ENCODE peak calls at places on chromosome 10, in eight cellular contexts. T, W, O, R, G, A, B and D are unnamed samples.

GRCh38 chr10:51311232-51311631 is 236.9 kb downstream of the PRKG1 start:
- DNase-seq in O (no peak), B (peak), A (peak), R (no peak), W (no peak), G (no peak), T (no peak), D (no peak)

GRCh38 chr10:73883553-73883952 is 9.2 kb upstream of the CAMK2G start:
- DNase-seq in B (no peak), O (no peak), T (no peak), W (no peak), A (peak), R (no peak), G (no peak), D (no peak)

GRCh38 chr10:42734537-42734936 is 48.1 kb upstream of the BMS1 start:
- DNase-seq in O (no peak), T (no peak), R (no peak), W (no peak), B (peak), G (no peak), A (no peak), D (no peak)

GRCh38 chr10:69321037-69321715 is 42.9 kb downstream of the HK1 start:
- DNase-seq in A (no peak), O (no peak), W (no peak), T (no peak), G (no peak), R (no peak), B (no peak), D (no peak)

GRCh38 chr10:44993922-44994751 is 6.6 kb upstream of the ZNF22 start:
- DNase-seq in G (peak), O (no peak), R (no peak), B (peak), A (no peak), W (peak), T (no peak), D (no peak)

GRCh38 chr10:63976538-63976937 is 455.3 kb downstream of the REEP3 start:
- DNase-seq in R (peak), O (no peak), B (peak), A (peak), G (peak), T (no peak), W (peak), D (peak)

GRCh38 chr10:28897617-28898464 is 220.5 kb downstream of the BAMBI start:
- DNase-seq in G (no peak), T (no peak), A (no peak), B (no peak), O (peak), R (no peak), W (no peak), D (no peak)

GRCh38 chr10:125363776-125364175 is 203.4 kb upstream of the CTBP2 start:
- DNase-seq in O (no peak), A (no peak), B (no peak), T (no peak), R (no peak), W (no peak), G (no peak), D (no peak)

GRCh38 chr10:79132681-79133381 is 64.1 kb downstream of the ZMIZ1 start:
- DNase-seq in T (no peak), R (no peak), A (no peak), B (no peak), W (no peak), O (no peak), G (no peak), D (no peak)

GRCh38 chr10:35643976-35644799 is 2.1 kb upstream of the FZD8 start:
- DNase-seq in R (no peak), G (peak), T (no peak), W (peak), A (no peak), B (no peak), O (no peak), D (no peak)

GRCh38 chr10:133379152-133379800 is at the start of gene PAOX:
- DNase-seq in B (peak), G (peak), W (peak), T (peak), R (peak), A (peak), O (peak), D (peak)

GRCh38 chr10:44929356-44930113 is 18.4 kb downstream of the TMEM72 start:
- DNase-seq in G (no peak), R (no peak), O (peak), W (no peak), B (no peak), T (no peak), A (no peak), D (no peak)

GRCh38 chr10:10831085-10831484 is 186.6 kb upstream of the CELF2 start:
- DNase-seq in O (no peak), A (peak), R (no peak), B (peak), T (peak), G (peak), W (peak), D (peak)

GRCh38 chr10:73991846-73992245 is 6.1 kb upstream of the VCL start:
- DNase-seq in R (peak), W (no peak), A (no peak), G (no peak), B (no peak), O (peak), T (no peak), D (peak)

GRCh38 chr10:18545626-18546025 is 105.8 kb downstream of the NSUN6 start:
- DNase-seq in R (no peak), T (no peak), W (peak), G (no peak), B (peak), A (peak), O (no peak), D (no peak)

GRCh38 chr10:46299531-46300366 is 13.0 kb downstream of the ANTXRL start:
- DNase-seq in A (no peak), R (no peak), W (no peak), G (no peak), O (no peak), T (no peak), B (no peak), D (no peak)

GRCh38 chr10:14598809-14599764 is 175.6 kb downstream of the FAM107B start:
- DNase-seq in R (no peak), B (no peak), O (no peak), T (no peak), G (no peak), W (no peak), A (no peak), D (no peak)

GRCh38 chr10:132337019-132337418 is 5.0 kb downstream of the LRRC27 start:
- DNase-seq in O (no peak), R (no peak), A (no peak), G (no peak), W (no peak), B (peak), T (no peak), D (no peak)

GRCh38 chr10:23192741-23193434 is 776 bp downstream of the PTF1A start:
- DNase-seq in R (no peak), G (no peak), O (no peak), B (no peak), A (no peak), T (no peak), W (no peak), D (no peak)

GRCh38 chr10:78539247-78539766 is 505.6 kb downstream of the RPS24 start:
- DNase-seq in G (no peak), W (no peak), A (no peak), B (no peak), O (no peak), R (no peak), T (no peak), D (no peak)

GRCh38 chr10:43292745-43293676 is 26.1 kb upstream of the RASGEF1A start:
- DNase-seq in O (peak), G (peak), B (peak), A (peak), T (peak), R (peak), W (peak), D (peak)

GRCh38 chr10:104580774-104581675 is 60.1 kb upstream of the SORCS3 start:
- DNase-seq in B (peak), R (peak), O (peak), A (peak), T (peak), W (peak), G (peak), D (peak)

GRCh38 chr10:921471-922414 is 9.8 kb downstream of the LARP4B start:
- DNase-seq in W (peak), O (no peak), B (peak), T (peak), R (no peak), A (peak), G (peak), D (peak)

GRCh38 chr10:59587083-59587755 is 122.4 kb downstream of the SLC16A9 start:
- DNase-seq in R (no peak), T (peak), A (no peak), B (no peak), G (no peak), W (no peak), O (no peak), D (peak)

GRCh38 chr10:44009891-44010290 is 361.2 kb upstream of the ZNF32 start:
- DNase-seq in B (no peak), O (no peak), G (no peak), T (no peak), A (peak), W (no peak), R (no peak), D (no peak)

GRCh38 chr10:102832987-102833386 is 4.2 kb downstream of the CYP17A1 start:
- DNase-seq in G (no peak), O (no peak), W (peak), B (peak), R (no peak), T (peak), A (peak), D (no peak)

GRCh38 chr10:122461729-122462532 is 578 bp downstream of the HTRA1 start:
- DNase-seq in T (no peak), R (no peak), G (peak), A (peak), B (peak), W (peak), O (no peak), D (peak)

GRCh38 chr10:1159131-1160061 is 103.2 kb downstream of the WDR37 start:
- DNase-seq in G (no peak), A (no peak), O (peak), W (no peak), T (no peak), R (no peak), B (no peak), D (peak)

GRCh38 chr10:116743266-116744064 is 1.1 kb upstream of the HSPA12A start:
- DNase-seq in W (no peak), T (no peak), G (no peak), O (no peak), A (no peak), R (no peak), B (no peak), D (peak)

GRCh38 chr10:61643316-61643751 is 19.4 kb upstream of the CABCOCO1 start:
- DNase-seq in W (peak), G (peak), B (peak), A (peak), O (no peak), R (no peak), T (peak), D (no peak)